ENCODE peak calls at places on chromosome 6, in nine cellular contexts. U is cardiac fibroblast; T is psoas muscle; C is stimulated activated CD4-positive, alpha-beta T cell treated with anti-CD3 and anti-CD28 coated beads, Interleukin-4, amount 100 ng/mL, for 1 hour; O is T1000; Q is HEK293T; X is HAP-1; R is CD4-positive, alpha-beta memory T cell; A is HTR-8/SVneo. G is an unnamed sample.

GRCh38 chr6:100163035-100163434 is 169.0 kb upstream of the MCHR2 start:
- DNase-seq in C (no peak), U (no peak), O (no peak), R (no peak), X (no peak), T (no peak), A (no peak), Q (no peak), G (no peak)

GRCh38 chr6:39432311-39433025 is 110.0 kb upstream of the KCNK16 start:
- DNase-seq in Q (no peak), C (no peak), R (no peak), X (no peak), T (no peak), U (no peak), A (no peak), O (no peak), G (peak)

GRCh38 chr6:91291071-91291470 is 704.2 kb upstream of the MAP3K7 start:
- DNase-seq in U (no peak), C (no peak), R (no peak), O (no peak), A (no peak), T (no peak), Q (no peak), X (no peak), G (peak)

GRCh38 chr6:142944126-142945066 is 580 bp downstream of the HIVEP2 start:
- DNase-seq in T (peak), U (peak), Q (peak), R (peak), X (peak), O (peak), A (peak), C (peak), G (peak)

GRCh38 chr6:39231844-39232243 is 2.6 kb upstream of the KCNK5 start:
- DNase-seq in R (no peak), O (no peak), A (no peak), T (no peak), C (no peak), U (no peak), X (no peak), Q (no peak), G (no peak)

GRCh38 chr6:19905584-19905983 is 68.4 kb downstream of the ID4 start:
- DNase-seq in X (no peak), Q (no peak), R (no peak), U (no peak), A (no peak), T (no peak), C (no peak), O (no peak), G (no peak)

GRCh38 chr6:14310955-14311354 is 193.4 kb downstream of the CD83 start:
- DNase-seq in X (no peak), U (no peak), C (no peak), A (no peak), O (no peak), Q (no peak), R (no peak), T (no peak), G (no peak)

GRCh38 chr6:52925919-52926792 is 16.7 kb upstream of the GSTA3 start:
- DNase-seq in O (no peak), Q (no peak), T (no peak), U (no peak), A (no peak), C (no peak), X (no peak), R (no peak), G (no peak)

GRCh38 chr6:118881440-118882313 is 12.3 kb upstream of the ASF1A start:
- DNase-seq in R (no peak), Q (no peak), O (no peak), A (no peak), U (no peak), C (no peak), T (no peak), X (no peak), G (no peak)

GRCh38 chr6:1724616-1725015 is 114.9 kb downstream of the FOXC1 start:
- DNase-seq in Q (no peak), C (no peak), U (peak), T (peak), O (no peak), X (peak), A (no peak), R (no peak), G (no peak)

GRCh38 chr6:43011207-43011606 is 2.5 kb downstream of the MEA1 start:
- DNase-seq in T (no peak), A (no peak), X (no peak), O (no peak), C (no peak), U (no peak), Q (no peak), R (no peak), G (no peak)